ENCODE peak calls at places on chromosomes 13 and 19, in five cellular contexts. One of them, this sample, is unnamed.
A peak's percentile ranks its signal among the peaks of the same experiment; 100 is the strongest.

GRCh38 chr13:52599853-52600603 is 42.2 kb upstream of the HNRNPA1L2 start:
- DNase-seq in PC-3: no peak
- DNase-seq in stimulated activated CD8-positive, alpha-beta memory T cell treated with anti-CD3 and anti-CD28 coated beads, Interleukin-7, amount 100 ng/mL, for 1 hour: no peak
- DNase-seq in activated naive CD8-positive, alpha-beta T cell treated with anti-CD3 and anti-CD28 coated beads for 36 hours: peak; percentile 29
- DNase-seq in stimulated activated CD4-positive, alpha-beta T cell treated with anti-CD3 and anti-CD28 coated beads, Interleukin-4, amount 100 ng/mL, for 24 hours: no peak
- DNase-seq in this sample: no peak

GRCh38 chr19:18418725-18419194 is 438 bp upstream of the SSBP4 start:
- DNase-seq in PC-3: no peak
- DNase-seq in stimulated activated CD8-positive, alpha-beta memory T cell treated with anti-CD3 and anti-CD28 coated beads, Interleukin-7, amount 100 ng/mL, for 1 hour: no peak
- DNase-seq in activated naive CD8-positive, alpha-beta T cell treated with anti-CD3 and anti-CD28 coated beads for 36 hours: peak; percentile 51
- DNase-seq in stimulated activated CD4-positive, alpha-beta T cell treated with anti-CD3 and anti-CD28 coated beads, Interleukin-4, amount 100 ng/mL, for 24 hours: peak; percentile 42
- DNase-seq in this sample: no peak

GRCh38 chr19:3984584-3984907 is 717 bp downstream of the EEF2 start:
- DNase-seq in PC-3: no peak
- DNase-seq in stimulated activated CD8-positive, alpha-beta memory T cell treated with anti-CD3 and anti-CD28 coated beads, Interleukin-7, amount 100 ng/mL, for 1 hour: no peak
- DNase-seq in activated naive CD8-positive, alpha-beta T cell treated with anti-CD3 and anti-CD28 coated beads for 36 hours: no peak
- DNase-seq in stimulated activated CD4-positive, alpha-beta T cell treated with anti-CD3 and anti-CD28 coated beads, Interleukin-4, amount 100 ng/mL, for 24 hours: no peak
- DNase-seq in this sample: no peak

GRCh38 chr13:27470042-27470830 is 19.9 kb upstream of the MTIF3 start:
- DNase-seq in PC-3: no peak
- DNase-seq in stimulated activated CD8-positive, alpha-beta memory T cell treated with anti-CD3 and anti-CD28 coated beads, Interleukin-7, amount 100 ng/mL, for 1 hour: no peak
- DNase-seq in activated naive CD8-positive, alpha-beta T cell treated with anti-CD3 and anti-CD28 coated beads for 36 hours: no peak
- DNase-seq in stimulated activated CD4-positive, alpha-beta T cell treated with anti-CD3 and anti-CD28 coated beads, Interleukin-4, amount 100 ng/mL, for 24 hours: no peak
- DNase-seq in this sample: no peak

GRCh38 chr19:15640294-15640903 is at the start of gene CYP4F3:
- DNase-seq in PC-3: peak; percentile 87
- DNase-seq in stimulated activated CD8-positive, alpha-beta memory T cell treated with anti-CD3 and anti-CD28 coated beads, Interleukin-7, amount 100 ng/mL, for 1 hour: no peak
- DNase-seq in activated naive CD8-positive, alpha-beta T cell treated with anti-CD3 and anti-CD28 coated beads for 36 hours: no peak
- DNase-seq in stimulated activated CD4-positive, alpha-beta T cell treated with anti-CD3 and anti-CD28 coated beads, Interleukin-4, amount 100 ng/mL, for 24 hours: no peak
- DNase-seq in this sample: no peak

GRCh38 chr13:113947321-113948033 is 26.4 kb downstream of the C13orf46 start:
- DNase-seq in PC-3: peak; percentile 55
- DNase-seq in stimulated activated CD8-positive, alpha-beta memory T cell treated with anti-CD3 and anti-CD28 coated beads, Interleukin-7, amount 100 ng/mL, for 1 hour: no peak
- DNase-seq in activated naive CD8-positive, alpha-beta T cell treated with anti-CD3 and anti-CD28 coated beads for 36 hours: no peak
- DNase-seq in stimulated activated CD4-positive, alpha-beta T cell treated with anti-CD3 and anti-CD28 coated beads, Interleukin-4, amount 100 ng/mL, for 24 hours: no peak
- DNase-seq in this sample: no peak

GRCh38 chr13:23069571-23069970 is 111.2 kb upstream of the SGCG start:
- DNase-seq in PC-3: peak; percentile 36
- DNase-seq in stimulated activated CD8-positive, alpha-beta memory T cell treated with anti-CD3 and anti-CD28 coated beads, Interleukin-7, amount 100 ng/mL, for 1 hour: no peak
- DNase-seq in activated naive CD8-positive, alpha-beta T cell treated with anti-CD3 and anti-CD28 coated beads for 36 hours: no peak
- DNase-seq in stimulated activated CD4-positive, alpha-beta T cell treated with anti-CD3 and anti-CD28 coated beads, Interleukin-4, amount 100 ng/mL, for 24 hours: no peak
- DNase-seq in this sample: no peak

GRCh38 chr13:90867336-90867683 is 480.2 kb upstream of the MIR17HG start:
- DNase-seq in PC-3: peak; percentile 86
- DNase-seq in stimulated activated CD8-positive, alpha-beta memory T cell treated with anti-CD3 and anti-CD28 coated beads, Interleukin-7, amount 100 ng/mL, for 1 hour: no peak
- DNase-seq in activated naive CD8-positive, alpha-beta T cell treated with anti-CD3 and anti-CD28 coated beads for 36 hours: peak; percentile 27
- DNase-seq in stimulated activated CD4-positive, alpha-beta T cell treated with anti-CD3 and anti-CD28 coated beads, Interleukin-4, amount 100 ng/mL, for 24 hours: no peak
- DNase-seq in this sample: no peak

GRCh38 chr13:112733661-112734379 is 44.0 kb downstream of the ATP11A start:
- DNase-seq in PC-3: no peak
- DNase-seq in stimulated activated CD8-positive, alpha-beta memory T cell treated with anti-CD3 and anti-CD28 coated beads, Interleukin-7, amount 100 ng/mL, for 1 hour: no peak
- DNase-seq in activated naive CD8-positive, alpha-beta T cell treated with anti-CD3 and anti-CD28 coated beads for 36 hours: no peak
- DNase-seq in stimulated activated CD4-positive, alpha-beta T cell treated with anti-CD3 and anti-CD28 coated beads, Interleukin-4, amount 100 ng/mL, for 24 hours: no peak
- DNase-seq in this sample: no peak

GRCh38 chr19:3184847-3185481 is 766 bp upstream of the NCLN start:
- DNase-seq in PC-3: no peak
- DNase-seq in stimulated activated CD8-positive, alpha-beta memory T cell treated with anti-CD3 and anti-CD28 coated beads, Interleukin-7, amount 100 ng/mL, for 1 hour: peak; percentile 41
- DNase-seq in activated naive CD8-positive, alpha-beta T cell treated with anti-CD3 and anti-CD28 coated beads for 36 hours: peak; percentile 58
- DNase-seq in stimulated activated CD4-positive, alpha-beta T cell treated with anti-CD3 and anti-CD28 coated beads, Interleukin-4, amount 100 ng/mL, for 24 hours: peak; percentile 73
- DNase-seq in this sample: peak; percentile 74

GRCh38 chr13:20231839-20232555 is at the start of gene GJB6:
- DNase-seq in PC-3: no peak
- DNase-seq in stimulated activated CD8-positive, alpha-beta memory T cell treated with anti-CD3 and anti-CD28 coated beads, Interleukin-7, amount 100 ng/mL, for 1 hour: no peak
- DNase-seq in activated naive CD8-positive, alpha-beta T cell treated with anti-CD3 and anti-CD28 coated beads for 36 hours: peak; percentile 63
- DNase-seq in stimulated activated CD4-positive, alpha-beta T cell treated with anti-CD3 and anti-CD28 coated beads, Interleukin-4, amount 100 ng/mL, for 24 hours: peak; percentile 25
- DNase-seq in this sample: peak; percentile 17